ENCODE peak calls at places on chromosome 18, in ten cellular contexts. H is pancreas; C is CD4-positive, alpha-beta memory T cell; J is aorta; K is ovary; P is body of pancreas; X is psoas muscle; F is GM23248; W is sigmoid colon; Y is SJCRH30. G is an unnamed sample.

GRCh38 chr18:49628993-49629795 is 67.3 kb downstream of the LIPG start:
- DNase-seq in H (no peak), P (peak; percentile 69), F (no peak), X (peak; percentile 71), W (no peak), Y (no peak), J (no peak), K (peak; percentile 54), C (no peak), G (no peak)

GRCh38 chr18:57131782-57132181 is 15.1 kb upstream of the BOD1L2 start:
- DNase-seq in X (no peak), H (no peak), J (no peak), C (no peak), W (no peak), P (peak; percentile 14), K (no peak), Y (no peak), F (no peak), G (no peak)

GRCh38 chr18:9346775-9347174 is 12.2 kb downstream of the TWSG1 start:
- DNase-seq in J (no peak), X (no peak), K (no peak), W (no peak), Y (no peak), P (no peak), C (no peak), H (no peak), F (no peak), G (no peak)

GRCh38 chr18:67417864-67418523 is 98.5 kb downstream of the DSEL start:
- DNase-seq in F (peak; percentile 73), P (peak; percentile 2), K (peak; percentile 12), H (no peak), X (no peak), W (no peak), Y (no peak), C (peak; percentile 43), J (no peak), G (no peak)

GRCh38 chr18:67919316-67919715 is 402.8 kb upstream of the DSEL start:
- DNase-seq in C (no peak), J (no peak), W (no peak), H (no peak), Y (no peak), X (no peak), F (no peak), P (no peak), K (no peak), G (no peak)

GRCh38 chr18:80105369-80106167 is 3.5 kb upstream of the ADNP2 start:
- DNase-seq in J (no peak), F (no peak), H (no peak), W (no peak), Y (no peak), K (no peak), P (no peak), X (no peak), C (no peak), G (no peak)

GRCh38 chr18:28963481-28963880 is 786.6 kb upstream of the CDH2 start:
- DNase-seq in K (no peak), Y (no peak), W (no peak), P (no peak), J (no peak), F (peak; percentile 41), X (no peak), H (no peak), C (no peak), G (no peak)

GRCh38 chr18:58325521-58325908 is 281.5 kb downstream of the NEDD4L start:
- DNase-seq in W (no peak), Y (no peak), P (no peak), C (no peak), F (peak; percentile 59), X (no peak), K (no peak), H (no peak), J (no peak), G (no peak)

GRCh38 chr18:57446322-57446721 is 11.1 kb downstream of the ONECUT2 start:
- DNase-seq in Y (no peak), H (no peak), X (no peak), W (no peak), J (no peak), K (no peak), C (no peak), F (no peak), P (no peak), G (no peak)

GRCh38 chr18:35074581-35074980 is 33.4 kb downstream of the MAPRE2 start:
- DNase-seq in C (no peak), F (no peak), X (no peak), H (no peak), Y (no peak), W (no peak), P (no peak), K (no peak), J (no peak), G (no peak)

GRCh38 chr18:8706545-8706980 is 1.2 kb downstream of the MTCL1 start:
- DNase-seq in K (peak; percentile 43), J (no peak), F (peak; percentile 49), W (peak; percentile 65), P (no peak), X (no peak), H (peak; percentile 81), Y (no peak), C (peak; percentile 22), G (no peak)

GRCh38 chr18:68956650-68957049 is 158.8 kb downstream of the CCDC102B start:
- DNase-seq in C (no peak), F (no peak), W (no peak), J (no peak), K (no peak), Y (no peak), P (no peak), H (no peak), X (no peak), G (no peak)

GRCh38 chr18:40529478-40529877 is 1425.6 kb upstream of the PIK3C3 start:
- DNase-seq in J (no peak), X (no peak), C (no peak), H (no peak), F (peak; percentile 36), W (no peak), K (no peak), Y (peak; percentile 6), P (no peak), G (no peak)

GRCh38 chr18:27661320-27662049 is 476.4 kb upstream of the CHST9 start:
- DNase-seq in W (no peak), P (peak; percentile 3), H (no peak), J (no peak), F (no peak), X (no peak), Y (peak; percentile 17), K (no peak), C (no peak), G (no peak)

GRCh38 chr18:67428805-67429204 is 87.7 kb downstream of the DSEL start:
- DNase-seq in P (no peak), K (no peak), Y (no peak), H (no peak), C (no peak), X (no peak), F (peak; percentile 38), W (no peak), J (no peak), G (no peak)

GRCh38 chr18:7671105-7671504 is 104.0 kb downstream of the PTPRM start:
- DNase-seq in Y (no peak), H (no peak), X (no peak), J (no peak), F (no peak), W (no peak), C (no peak), P (no peak), K (no peak), G (no peak)

GRCh38 chr18:76445741-76446232 is 49.3 kb downstream of the ZNF516 start:
- DNase-seq in P (no peak), K (no peak), W (peak; percentile 61), Y (no peak), H (peak; percentile 36), C (no peak), F (peak; percentile 55), J (peak; percentile 50), X (no peak), G (no peak)

DNA sequence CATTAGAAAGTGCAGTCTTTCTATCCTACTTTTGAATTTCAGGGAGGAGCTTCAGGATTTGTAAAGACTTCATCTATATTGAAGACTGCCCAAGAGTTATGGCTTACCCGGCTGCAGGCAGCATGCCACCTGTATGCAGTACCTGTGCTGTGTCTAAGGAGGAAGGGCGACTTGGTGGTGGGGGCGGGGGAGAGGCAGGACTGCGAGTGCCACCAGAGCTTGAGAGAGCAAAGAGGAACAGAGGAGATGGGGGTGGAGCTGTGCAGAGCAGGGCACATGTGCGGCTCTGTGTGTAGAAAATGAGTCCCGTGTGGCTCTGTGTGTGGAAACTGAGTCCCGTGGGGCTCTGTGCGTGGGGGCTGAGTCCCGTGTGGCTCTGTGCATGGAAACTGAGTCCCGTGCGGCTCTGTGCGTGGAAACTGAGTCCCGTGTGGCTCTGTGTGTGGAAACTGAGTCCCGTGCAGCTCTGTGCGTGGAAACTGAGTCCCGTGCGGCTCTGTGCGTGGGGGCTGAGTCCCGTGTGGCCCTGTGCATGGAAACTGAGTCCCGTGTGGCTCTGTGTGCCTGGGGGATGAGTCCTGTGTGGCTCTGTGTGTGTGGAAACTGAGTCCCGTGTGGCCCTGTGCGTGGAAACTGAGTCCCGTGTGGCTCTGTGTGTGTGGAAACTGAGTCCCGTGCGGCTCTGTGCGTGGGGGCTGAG is 43.2 kb downstream of the LDLRAD4 start:
- DNase-seq in C (no peak), W (no peak), H (no peak), P (no peak), F (no peak), Y (no peak), J (no peak), X (no peak), K (no peak), G (no peak)
- H3K4me1 ChIP-seq in C (peaks cover 41% of the 10 kb centered on the region), W (peaks cover 84% of the 10 kb centered on the region), H (peaks cover 11% of the 10 kb centered on the region), P (peaks cover 19% of the 10 kb centered on the region), F (no peaks in the 10 kb centered on the region), Y (no peaks in the 10 kb centered on the region), J (peaks cover 3% of the 10 kb centered on the region), X (peaks cover 66% of the 10 kb centered on the region), K (peaks cover 3% of the 10 kb centered on the region), G (peaks cover 16% of the 10 kb centered on the region)

GRCh38 chr18:23845988-23846630 is 156.9 kb downstream of the LAMA3 start:
- DNase-seq in H (no peak), Y (no peak), X (no peak), J (no peak), P (no peak), K (no peak), F (no peak), C (no peak), W (no peak), G (no peak)
- H3K4me3 ChIP-seq in H (no peak overlapping the region), Y (no peak overlapping the region), X (no peak overlapping the region), J (no peak overlapping the region), P (no peak overlapping the region), K (no peak overlapping the region), F (no peak overlapping the region), C (no peak overlapping the region), W (no peak overlapping the region), G (no peak overlapping the region)

DNA sequence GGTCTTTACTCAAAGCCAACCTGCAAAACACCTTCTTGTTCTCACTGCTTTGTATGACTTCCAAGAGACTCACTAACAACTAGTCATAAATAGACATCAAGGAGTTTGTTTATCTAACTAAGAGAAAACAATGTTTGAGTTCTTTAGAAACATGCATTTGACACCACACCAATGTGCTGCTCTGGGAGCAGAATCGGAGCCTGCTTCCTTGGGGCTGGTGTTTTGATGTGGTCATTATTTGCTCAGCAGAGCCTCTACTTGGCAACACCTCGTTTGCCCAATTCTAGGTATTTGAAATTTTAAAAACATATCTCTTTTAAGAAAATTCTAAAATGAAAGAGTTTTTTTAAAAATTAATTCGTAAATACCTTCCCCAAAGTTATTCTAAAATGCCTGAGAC is 167.5 kb downstream of the BCL2 start:
- DNase-seq in C (peak; percentile 44), P (no peak), W (no peak), Y (no peak), H (no peak), F (no peak), X (no peak), J (no peak), K (no peak), G (no peak)
- H3K4me1 ChIP-seq in C (peaks cover 73% of the 10 kb centered on the region), P (peaks cover 36% of the 10 kb centered on the region), W (peaks cover 24% of the 10 kb centered on the region), Y (peaks cover 2% of the 10 kb centered on the region), H (peaks cover 2% of the 10 kb centered on the region), F (peaks cover 8% of the 10 kb centered on the region), X (peaks cover 42% of the 10 kb centered on the region), J (no peaks in the 10 kb centered on the region), K (peaks cover 24% of the 10 kb centered on the region), G (no peaks in the 10 kb centered on the region)

GRCh38 chr18:50674307-50674706 is 114.4 kb downstream of the MAPK4 start:
- DNase-seq in H (no peak), Y (no peak), P (no peak), W (no peak), F (no peak), X (no peak), J (peak; percentile 37), K (no peak), C (no peak), G (no peak)
- H3K4me3 ChIP-seq in H (no peak overlapping the region), Y (no peak overlapping the region), P (no peak overlapping the region), W (no peak overlapping the region), F (no peak overlapping the region), X (no peak overlapping the region), J (no peak overlapping the region), K (no peak overlapping the region), C (no peak overlapping the region), G (no peak overlapping the region)